ENCODE peak calls at places on chromosome 18, in ten cellular contexts. H is A549, J is tibial artery, S is BE2C, O is aorta, P is psoas muscle, N is PC-9, C is OCI-LY7, X is lower lobe of right lung, W is heart right ventricle. B is an unnamed sample. For H3K4me1, the result is how much of the 10 kb centered on the place peaks cover.

GRCh38 chr18:78905334-78905733 is 74.3 kb upstream of the SALL3 start:
- DNase-seq in O (no peak), S (no peak), N (no peak), C (no peak), P (no peak), X (no peak), J (no peak), W (no peak), H (no peak), B (no peak)

GRCh38 chr18:2641638-2642037 is 13.9 kb upstream of the SMCHD1 start:
- DNase-seq in N (no peak), S (no peak), J (no peak), O (no peak), X (no peak), W (no peak), H (no peak), C (peak), P (no peak), B (no peak)

GRCh38 chr18:77395941-77396340 is 146.3 kb downstream of the GALR1 start:
- DNase-seq in S (no peak), H (no peak), P (no peak), X (no peak), J (no peak), O (no peak), N (no peak), C (no peak), W (no peak), B (no peak)

GRCh38 chr18:67386028-67386427 is 130.5 kb downstream of the DSEL start:
- DNase-seq in J (no peak), H (no peak), N (no peak), S (no peak), O (no peak), C (no peak), P (no peak), X (no peak), W (no peak), B (no peak)

GRCh38 chr18:3115430-3116025 is 102.6 kb upstream of the LPIN2 start:
- DNase-seq in N (no peak), H (no peak), C (no peak), S (no peak), X (no peak), J (no peak), P (no peak), W (no peak), O (no peak), B (no peak)

GRCh38 chr18:77899972-77900754 is 650.5 kb downstream of the GALR1 start:
- DNase-seq in O (no peak), X (no peak), W (no peak), H (peak), N (peak), C (no peak), J (no peak), P (no peak), S (peak), B (no peak)

GRCh38 chr18:52348209-52348608 is 8.2 kb downstream of the DCC start:
- DNase-seq in P (no peak), J (no peak), W (no peak), O (no peak), N (no peak), C (peak), X (no peak), S (peak), H (no peak), B (no peak)

GRCh38 chr18:8151176-8151575 is 458.1 kb upstream of the RAB12 start:
- DNase-seq in C (no peak), P (no peak), X (no peak), J (no peak), S (no peak), N (no peak), O (no peak), W (no peak), H (no peak), B (no peak)

GRCh38 chr18:12921178-12921577 is 26.6 kb upstream of the SEH1L start:
- DNase-seq in X (no peak), N (no peak), W (no peak), J (no peak), H (no peak), S (no peak), C (no peak), P (no peak), O (no peak), B (no peak)

GRCh38 chr18:42131044-42131939 is 176.3 kb downstream of the PIK3C3 start:
- DNase-seq in S (peak), W (no peak), O (no peak), N (no peak), X (no peak), P (no peak), H (no peak), J (no peak), C (no peak), B (no peak)

GRCh38 chr18:64436111-64436510 is 287.2 kb upstream of the LINC00305 start:
- DNase-seq in O (no peak), P (no peak), N (no peak), S (no peak), C (no peak), W (no peak), H (no peak), X (no peak), J (no peak), B (no peak)

GRCh38 chr18:32772580-32773186 is at the start of gene KLHL14:
- DNase-seq in O (no peak), C (peak), P (no peak), N (no peak), H (no peak), S (no peak), X (no peak), J (no peak), W (no peak), B (no peak)

GRCh38 chr18:22613058-22613690 is 195.5 kb upstream of the CTAGE1 start:
- DNase-seq in H (no peak), O (no peak), P (no peak), J (no peak), W (no peak), X (peak), S (no peak), N (peak), C (no peak), B (no peak)

GRCh38 chr18:38427736-38428135 is 862.1 kb upstream of the CELF4 start:
- DNase-seq in N (no peak), X (no peak), H (no peak), O (no peak), P (no peak), J (no peak), S (no peak), W (no peak), C (no peak), B (no peak)

GRCh38 chr18:29087616-29088246 is 910.8 kb upstream of the CDH2 start:
- DNase-seq in X (no peak), O (no peak), H (no peak), W (no peak), N (no peak), J (no peak), P (no peak), C (no peak), S (no peak), B (no peak)

GRCh38 chr18:13267517-13267916 is 49.0 kb downstream of the LDLRAD4 start:
- DNase-seq in N (peak), W (no peak), P (no peak), S (no peak), C (no peak), X (no peak), O (no peak), J (no peak), H (no peak), B (no peak)

GRCh38 chr18:77106331-77106730 is 26.3 kb downstream of the MBP start:
- DNase-seq in W (no peak), S (no peak), N (no peak), X (no peak), J (no peak), C (no peak), P (no peak), O (no peak), H (no peak), B (no peak)

GRCh38 chr18:2958819-2959298 is 54.1 kb downstream of the LPIN2 start:
- DNase-seq in H (no peak), N (no peak), C (peak), P (no peak), J (peak), O (no peak), W (no peak), S (no peak), X (no peak), B (no peak)

GRCh38 chr18:62999392-62999791 is 284.1 kb downstream of the PHLPP1 start:
- DNase-seq in W (peak), H (no peak), J (peak), O (peak), P (peak), C (no peak), N (no peak), S (no peak), X (no peak), B (no peak)

GRCh38 chr18:55592106-55592505 is 4.1 kb upstream of the TCF4 start:
- DNase-seq in X (no peak), O (no peak), H (no peak), N (no peak), P (no peak), S (no peak), C (no peak), W (no peak), J (no peak), B (no peak)

GRCh38 chr18:60684843-60685513 is 312.4 kb upstream of the MC4R start:
- DNase-seq in H (no peak), X (no peak), J (no peak), O (no peak), C (peak), N (no peak), S (no peak), W (no peak), P (no peak), B (no peak)

GRCh38 chr18:51727780-51728179 is 530.3 kb upstream of the MEX3C start:
- DNase-seq in N (no peak), C (peak), W (no peak), O (no peak), X (no peak), H (no peak), P (no peak), S (no peak), J (no peak), B (no peak)

GRCh38 chr18:78232196-78232595 is 747.4 kb upstream of the SALL3 start:
- DNase-seq in W (no peak), J (no peak), N (no peak), O (no peak), P (no peak), S (no peak), C (no peak), X (no peak), H (no peak), B (no peak)

GRCh38 chr18:77077401-77077800 is 55.2 kb downstream of the MBP start:
- DNase-seq in J (no peak), W (no peak), X (no peak), C (no peak), P (no peak), N (no peak), S (no peak), H (no peak), O (no peak), B (no peak)

GRCh38 chr18:58662118-58662517 is 9.1 kb upstream of the MALT1 start:
- DNase-seq in J (no peak), X (no peak), C (no peak), N (no peak), W (no peak), P (no peak), H (no peak), S (no peak), O (no peak), B (no peak)

GRCh38 chr18:58668211-58668610 is 3.1 kb upstream of the MALT1 start:
- DNase-seq in P (no peak), H (no peak), O (no peak), C (no peak), N (no peak), S (no peak), W (no peak), X (no peak), J (no peak), B (no peak)

GRCh38 chr18:58668897-58669296 is 2.4 kb upstream of the MALT1 start:
- DNase-seq in P (no peak), W (no peak), X (no peak), S (no peak), O (no peak), H (no peak), N (no peak), J (no peak), C (no peak), B (no peak)

GRCh38 chr18:58669731-58670379 is 1.4 kb upstream of the MALT1 start:
- DNase-seq in H (peak), C (no peak), O (no peak), J (no peak), X (no peak), W (no peak), N (peak), P (no peak), S (no peak), B (peak)

DNA sequence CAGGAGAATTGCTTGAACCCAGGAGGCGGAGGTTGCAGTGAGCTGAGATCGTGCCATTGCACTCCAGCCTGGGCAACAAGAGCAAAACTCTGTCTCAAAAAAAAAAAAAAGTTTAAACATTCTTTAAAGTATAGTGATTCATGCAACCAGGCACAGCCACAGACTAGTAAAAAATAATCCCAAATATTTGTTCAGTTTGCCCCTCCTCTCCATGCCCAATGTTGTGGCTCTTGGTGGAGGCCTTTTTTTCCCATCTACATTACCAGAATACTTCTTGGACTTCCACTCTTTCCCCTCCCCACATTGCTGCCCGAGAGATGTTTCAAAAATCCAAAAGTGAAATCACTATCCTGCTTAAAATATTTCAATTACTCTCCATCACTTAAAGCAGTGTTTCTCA is 5.1 kb upstream of the MALT1 start:
- DNase-seq in N (no peak), W (no peak), S (no peak), X (no peak), O (no peak), C (no peak), P (no peak), J (no peak), H (no peak), B (no peak)
- H3K4me1 ChIP-seq in N (under half), W (under half), S (under half), X (under half), O (under half), C (under half), P (under half), J (under half), H (half or more), B (under half)

GRCh38 chr18:49164738-49165137 is 214.0 kb upstream of the SMAD7 start:
- DNase-seq in P (no peak), W (no peak), J (no peak), N (no peak), C (no peak), S (no peak), X (no peak), H (no peak), O (no peak), B (no peak)
- H3K4me1 ChIP-seq in P (under half), W (under half), J (under half), N (under half), C (half or more), S (under half), X (under half), H (under half), O (under half), B (under half)

DNA sequence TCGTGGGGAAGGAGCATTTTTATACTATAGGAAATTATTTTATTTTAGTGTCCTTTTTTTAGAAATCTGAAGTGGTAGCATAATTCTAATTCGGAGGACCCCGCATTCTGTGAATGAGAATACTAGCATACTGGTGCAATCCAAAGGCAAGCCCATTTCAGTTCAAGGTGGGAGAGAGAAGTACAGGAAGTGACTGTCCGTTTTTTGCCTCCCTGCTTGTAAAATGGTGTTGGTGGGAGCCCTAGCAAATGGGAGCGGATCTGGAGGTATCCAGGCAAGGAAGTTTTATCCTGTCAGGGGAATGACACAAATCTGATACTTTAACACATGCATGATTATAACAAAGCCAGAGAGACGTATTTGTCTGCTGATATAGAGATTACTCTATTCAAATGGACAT is 141.7 kb downstream of the ESCO1 start:
- DNase-seq in C (no peak), J (no peak), S (no peak), H (no peak), W (no peak), N (no peak), P (no peak), O (no peak), X (no peak), B (no peak)
- H3K4me1 ChIP-seq in C (under half), J (under half), S (under half), H (under half), W (under half), N (under half), P (under half), O (under half), X (under half), B (under half)

GRCh38 chr18:75249672-75250470 is 39.3 kb downstream of the TSHZ1 start:
- DNase-seq in H (no peak), N (no peak), W (no peak), O (no peak), J (no peak), C (peak), S (no peak), X (no peak), P (no peak), B (no peak)
- H3K4me1 ChIP-seq in H (under half), N (under half), W (half or more), O (under half), J (under half), C (under half), S (under half), X (under half), P (under half), B (under half)

GRCh38 chr18:36392888-36393287 is 95.4 kb downstream of the FHOD3 start:
- DNase-seq in S (peak), P (no peak), N (no peak), J (no peak), C (no peak), X (no peak), H (no peak), O (peak), W (no peak), B (no peak)
- H3K4me1 ChIP-seq in S (under half), P (under half), N (under half), J (under half), C (under half), X (under half), H (under half), O (under half), W (under half), B (under half)

GRCh38 chr18:11739893-11740292 is 50.8 kb downstream of the GNAL start:
- DNase-seq in H (no peak), J (no peak), O (no peak), P (no peak), N (no peak), C (no peak), S (no peak), W (no peak), X (no peak), B (no peak)
- H3K4me1 ChIP-seq in H (under half), J (under half), O (under half), P (under half), N (under half), C (under half), S (under half), W (under half), X (under half), B (under half)